ENCODE peak calls at places on chromosome 13, in ten cellular contexts. B, A, C, Q, H, S, V, M, E and P are unnamed samples.

GRCh38 chr13:40109324-40109958 is 454.0 kb downstream of the COG6 start:
- DNase-seq in B (peak; percentile 99), A (no peak), C (no peak), Q (no peak), H (no peak), S (no peak), V (peak; percentile 96), M (no peak), E (no peak), P (no peak)

GRCh38 chr13:87954116-87954515 is 282.9 kb downstream of the SLITRK5 start:
- DNase-seq in B (no peak), A (no peak), C (no peak), Q (no peak), H (no peak), S (no peak), V (no peak), M (no peak), E (no peak), P (no peak)

GRCh38 chr13:50594276-50594970 is 249.1 kb downstream of the DLEU7 start:
- DNase-seq in B (no peak), A (no peak), C (peak; percentile 20), Q (peak; percentile 45), H (no peak), S (no peak), V (no peak), M (no peak), E (no peak), P (no peak)

GRCh38 chr13:60000081-60000480 is 163.6 kb downstream of the DIAPH3 start:
- DNase-seq in B (peak; percentile 29), A (no peak), C (no peak), Q (no peak), H (no peak), S (no peak), V (no peak), M (no peak), E (no peak), P (no peak)

GRCh38 chr13:77353980-77354379 is 27.1 kb upstream of the MYCBP2 start:
- DNase-seq in B (no peak), A (no peak), C (no peak), Q (no peak), H (no peak), S (no peak), V (no peak), M (no peak), E (no peak), P (no peak)

GRCh38 chr13:110023729-110024645 is 237.6 kb upstream of the IRS2 start:
- DNase-seq in B (peak; percentile 83), A (peak; percentile 65), C (no peak), Q (no peak), H (no peak), S (peak; percentile 39), V (no peak), M (peak; percentile 29), E (peak; percentile 26), P (no peak)

GRCh38 chr13:110471833-110472162 is 89.7 kb downstream of the RAB20 start:
- DNase-seq in B (peak; percentile 74), A (peak; percentile 60), C (peak; percentile 4), Q (peak; percentile 90), H (peak; percentile 39), S (peak; percentile 76), V (peak; percentile 68), M (peak; percentile 71), E (no peak), P (no peak)

GRCh38 chr13:38303816-38304215 is 45.8 kb upstream of the UFM1 start:
- DNase-seq in B (no peak), A (no peak), C (no peak), Q (no peak), H (no peak), S (no peak), V (no peak), M (no peak), E (no peak), P (no peak)

GRCh38 chr13:31891472-31891871 is 140.1 kb upstream of the FRY start:
- DNase-seq in B (no peak), A (no peak), C (no peak), Q (no peak), H (peak; percentile 11), S (no peak), V (peak; percentile 80), M (no peak), E (no peak), P (no peak)

GRCh38 chr13:23469901-23470525 is 36.5 kb upstream of the SACS start:
- DNase-seq in B (peak; percentile 92), A (no peak), C (no peak), Q (no peak), H (no peak), S (no peak), V (peak; percentile 40), M (no peak), E (no peak), P (peak; percentile 22)

GRCh38 chr13:41568143-41568989 is 111.0 kb downstream of the RGCC start:
- DNase-seq in B (no peak), A (no peak), C (no peak), Q (no peak), H (no peak), S (no peak), V (no peak), M (no peak), E (no peak), P (no peak)